ENCODE peak calls at places on chromosome 7, in four cellular contexts. O, V, P and N are unnamed samples.

GRCh38 chr7:158595068-158595467 is 7.4 kb upstream of the PTPRN2 start:
- DNase-seq in O (no peak), P (no peak), V (no peak), N (no peak)

GRCh38 chr7:158255558-158255957 is 332.1 kb downstream of the PTPRN2 start:
- DNase-seq in O (no peak), P (no peak), V (no peak), N (no peak)

GRCh38 chr7:27225005-27225934 is 17.3 kb upstream of the EVX1 start:
- DNase-seq in P (no peak), V (no peak), O (no peak), N (no peak)

GRCh38 chr7:1554332-1555045 is 1.5 kb downstream of the TMEM184A start:
- DNase-seq in V (no peak), P (no peak), O (no peak), N (no peak)

GRCh38 chr7:112854169-112854568 is 64.0 kb upstream of the TMEM168 start:
- DNase-seq in P (no peak), O (no peak), V (no peak), N (no peak)

GRCh38 chr7:99418260-99418659 is 9.5 kb downstream of the BUD31 start:
- DNase-seq in P (no peak), V (no peak), O (no peak), N (no peak)

GRCh38 chr7:72710983-72711382 is 117.0 kb downstream of the TYW1B start:
- DNase-seq in O (no peak), V (no peak), P (no peak), N (no peak)

GRCh38 chr7:73866446-73866767 is 5.4 kb downstream of the TMEM270 start:
- DNase-seq in V (no peak), O (no peak), P (no peak), N (no peak)

GRCh38 chr7:12111461-12112405 is 99.4 kb upstream of the TMEM106B start:
- DNase-seq in O (no peak), P (no peak), V (no peak), N (peak)

GRCh38 chr7:146926833-146927232 is 810.2 kb downstream of the CNTNAP2 start:
- DNase-seq in V (no peak), O (no peak), P (no peak), N (no peak)

GRCh38 chr7:125061776-125062397 is 132.3 kb upstream of the POT1 start:
- DNase-seq in O (no peak), P (no peak), V (no peak), N (no peak)

GRCh38 chr7:46486264-46487206 is 565.5 kb upstream of the IGFBP3 start:
- DNase-seq in P (no peak), O (no peak), V (peak), N (no peak)

GRCh38 chr7:36131026-36131425 is 22.0 kb upstream of the EEPD1 start:
- DNase-seq in V (no peak), O (no peak), P (no peak), N (no peak)

GRCh38 chr7:2820508-2820934 is 23.6 kb downstream of the GNA12 start:
- DNase-seq in O (peak), P (no peak), V (peak), N (peak)

GRCh38 chr7:1361756-1362125 is 97.5 kb downstream of the MICALL2 start:
- DNase-seq in P (no peak), O (no peak), V (no peak), N (no peak)

GRCh38 chr7:102044984-102045673 is 227.7 kb downstream of the CUX1 start:
- DNase-seq in O (peak), P (no peak), V (peak), N (peak)